ENCODE peak calls at places on chromosomes 3 and 15, in ten cellular contexts. P is spleen; Q is osteocyte; E is COR-L47; F is T1000; S is ureter; M is activated CD4-positive, alpha-beta T cell treated with anti-CD3 and anti-CD28 coated beads, Interleukin-2, amount 50 U/mL, for 24 hours; K is stimulated activated CD4-positive, alpha-beta T cell treated with anti-CD3 and anti-CD28 coated beads, Interleukin-1b, Interleukin-23, amount 100 ng/mL, for 1 hour; O is NCI-H774; G is ovary. L is an unnamed sample.
A peak's percentile ranks its signal among the peaks of the same experiment; 100 is the strongest.

GRCh38 chr3:136343873-136344281 is 93.7 kb downstream of the PCCB start:
- DNase-seq in Q (no peak), S (peak; percentile 89), E (no peak), M (no peak), K (no peak), F (peak; percentile 15), G (peak; percentile 34), O (peak; percentile 58), P (no peak), L (peak; percentile 71)

GRCh38 chr15:59276225-59277178 is 69.9 kb downstream of the LDHAL6B start:
- DNase-seq in O (no peak), G (no peak), M (no peak), S (no peak), F (no peak), Q (no peak), P (no peak), K (no peak), E (no peak), L (no peak)

GRCh38 chr3:89372456-89372855 is 265.0 kb downstream of the EPHA3 start:
- DNase-seq in F (no peak), E (no peak), P (no peak), G (no peak), O (no peak), M (no peak), K (no peak), S (no peak), Q (no peak), L (no peak)

GRCh38 chr3:181382656-181383055 is 329.1 kb upstream of the SOX2 start:
- DNase-seq in O (no peak), M (no peak), Q (no peak), P (no peak), K (no peak), G (no peak), S (no peak), F (no peak), E (no peak), L (no peak)

GRCh38 chr3:140756240-140757016 is 78.6 kb downstream of the TRIM42 start:
- DNase-seq in F (no peak), K (no peak), G (no peak), S (no peak), Q (no peak), P (no peak), O (no peak), E (no peak), M (no peak), L (no peak)

GRCh38 chr3:39727415-39727814 is 82.0 kb upstream of the MYRIP start:
- DNase-seq in K (no peak), O (no peak), E (no peak), F (no peak), M (no peak), S (no peak), G (no peak), P (no peak), Q (no peak), L (no peak)

GRCh38 chr15:38254065-38254883 is 1.6 kb downstream of the SPRED1 start:
- DNase-seq in P (peak; percentile 73), G (peak; percentile 22), E (no peak), O (peak; percentile 45), M (no peak), K (no peak), Q (no peak), F (no peak), S (no peak), L (no peak)

GRCh38 chr3:149655826-149656599 is 1.8 kb downstream of the WWTR1 start:
- DNase-seq in K (no peak), G (no peak), Q (no peak), P (no peak), S (no peak), O (no peak), F (no peak), M (no peak), E (no peak), L (no peak)

GRCh38 chr3:140151321-140151720 is 216.3 kb downstream of the CLSTN2 start:
- DNase-seq in Q (no peak), S (no peak), F (no peak), O (no peak), M (no peak), P (no peak), G (no peak), K (no peak), E (no peak), L (no peak)

GRCh38 chr3:53044371-53045106 is 1.3 kb downstream of the SFMBT1 start:
- DNase-seq in E (peak; percentile 11), P (no peak), M (peak; percentile 11), G (peak; percentile 30), Q (no peak), F (no peak), S (peak; percentile 50), O (no peak), K (no peak), L (no peak)

GRCh38 chr3:21954709-21955108 is 203.7 kb upstream of the ZNF385D start:
- DNase-seq in F (no peak), P (no peak), Q (no peak), G (no peak), S (no peak), K (no peak), M (no peak), E (no peak), O (no peak), L (no peak)

GRCh38 chr3:42556089-42556632 is 25.6 kb downstream of the SEC22C start:
- DNase-seq in K (no peak), M (no peak), F (no peak), E (no peak), P (no peak), O (no peak), S (no peak), G (no peak), Q (no peak), L (no peak)

GRCh38 chr15:95574053-95574452 is 756.4 kb upstream of the NR2F2 start:
- DNase-seq in Q (no peak), E (no peak), F (no peak), M (no peak), K (no peak), P (no peak), G (no peak), O (no peak), S (no peak), L (no peak)

GRCh38 chr3:64410226-64410625 is 185.0 kb upstream of the PRICKLE2 start:
- DNase-seq in E (no peak), G (no peak), K (no peak), P (no peak), O (no peak), M (no peak), F (no peak), Q (no peak), S (no peak), L (no peak)

GRCh38 chr3:65303431-65303830 is 615.6 kb upstream of the ADAMTS9 start:
- DNase-seq in F (no peak), P (no peak), M (no peak), E (no peak), G (no peak), Q (no peak), K (no peak), S (no peak), O (no peak), L (no peak)

GRCh38 chr3:42224658-42225421 is 41.1 kb downstream of the CCK start:
- DNase-seq in K (no peak), G (no peak), F (no peak), S (no peak), O (no peak), Q (no peak), E (no peak), P (no peak), M (no peak), L (no peak)

GRCh38 chr3:73499787-73500186 is 125.0 kb downstream of the PDZRN3 start:
- DNase-seq in P (no peak), S (no peak), K (no peak), Q (no peak), F (no peak), G (no peak), O (no peak), E (no peak), M (no peak), L (no peak)

GRCh38 chr3:77259701-77260100 is 219.8 kb downstream of the ROBO2 start:
- DNase-seq in O (peak; percentile 49), F (no peak), P (no peak), K (no peak), S (no peak), M (no peak), E (peak; percentile 79), Q (no peak), G (no peak), L (no peak)

GRCh38 chr3:141452045-141452444 is 34.8 kb upstream of the RASA2 start:
- DNase-seq in S (no peak), F (no peak), G (no peak), M (no peak), Q (no peak), O (peak; percentile 35), K (no peak), E (peak; percentile 50), P (no peak), L (no peak)

GRCh38 chr3:42012935-42013651 is 51.2 kb upstream of the ULK4 start:
- DNase-seq in G (peak; percentile 62), S (peak; percentile 76), E (no peak), P (peak; percentile 97), M (peak; percentile 30), K (peak; percentile 22), F (peak; percentile 29), Q (peak; percentile 84), O (peak; percentile 25), L (no peak)

GRCh38 chr3:127658234-127658633 is 14.5 kb upstream of the ABTB1 start:
- DNase-seq in O (no peak), G (no peak), P (no peak), S (no peak), K (no peak), M (no peak), F (no peak), Q (no peak), E (no peak), L (no peak)

GRCh38 chr3:148331111-148331818 is 366.4 kb upstream of the AGTR1 start:
- DNase-seq in M (no peak), O (no peak), G (no peak), E (no peak), Q (no peak), P (no peak), K (no peak), F (no peak), S (no peak), L (no peak)

GRCh38 chr3:108090066-108090700 is 648 bp downstream of the CD47 start:
- DNase-seq in P (no peak), O (peak; percentile 30), M (peak; percentile 44), F (peak; percentile 42), S (no peak), G (no peak), Q (peak; percentile 85), K (no peak), E (peak; percentile 63), L (no peak)

GRCh38 chr3:51675201-51675611 is 4.2 kb downstream of the TEX264 start:
- DNase-seq in M (no peak), F (no peak), Q (no peak), E (no peak), K (no peak), G (no peak), O (no peak), S (no peak), P (no peak), L (peak; percentile 18)

GRCh38 chr3:146024260-146024659 is 136.7 kb downstream of the PLOD2 start:
- DNase-seq in S (no peak), Q (no peak), F (no peak), G (no peak), P (no peak), O (no peak), E (no peak), M (no peak), K (no peak), L (no peak)

GRCh38 chr3:50418845-50419244 is 59.5 kb upstream of the TMEM115 start:
- DNase-seq in Q (no peak), S (no peak), G (no peak), O (no peak), E (no peak), F (no peak), P (no peak), K (no peak), M (no peak), L (peak; percentile 28)

GRCh38 chr3:120171134-120171863 is 77.1 kb upstream of the GSK3B start:
- DNase-seq in M (no peak), P (no peak), E (no peak), F (no peak), Q (no peak), K (no peak), O (no peak), G (no peak), S (no peak), L (no peak)

GRCh38 chr15:77029166-77030041 is 34.5 kb downstream of the PSTPIP1 start:
- DNase-seq in O (no peak), E (no peak), S (peak; percentile 35), Q (peak; percentile 80), G (no peak), M (no peak), K (no peak), P (peak; percentile 68), F (no peak), L (no peak)